ENCODE peak calls at places on chromosomes 2 and 18, in six cellular contexts. Q, N, B, M, X and W are unnamed samples.

GRCh38 chr2:233828546-233829192 is 25.7 kb downstream of the HJURP start:
- DNase-seq in B (peak), X (no peak), M (peak), Q (no peak), N (no peak), W (no peak)

GRCh38 chr2:234422242-234422641 is 74.6 kb downstream of the ARL4C start:
- DNase-seq in X (peak), M (no peak), Q (no peak), N (no peak), B (no peak), W (no peak)

GRCh38 chr2:236177967-236178909 is 10.1 kb upstream of the GBX2 start:
- DNase-seq in B (no peak), X (peak), N (peak), M (peak), Q (peak), W (no peak)

GRCh38 chr2:199273043-199273647 is 184.6 kb downstream of the SATB2 start:
- DNase-seq in B (no peak), M (no peak), N (no peak), Q (no peak), X (peak), W (no peak)

GRCh38 chr2:21772624-21773023 is 648.9 kb downstream of the TDRD15 start:
- DNase-seq in X (no peak), N (no peak), M (no peak), B (no peak), Q (no peak), W (no peak)

GRCh38 chr2:8307779-8308178 is 374.1 kb upstream of the ID2 start:
- DNase-seq in B (no peak), N (no peak), Q (no peak), M (no peak), X (no peak), W (no peak)

GRCh38 chr2:30511122-30512083 is 64.4 kb downstream of the LCLAT1 start:
- DNase-seq in N (no peak), X (peak), Q (no peak), B (no peak), M (peak), W (no peak)

GRCh38 chr2:3535794-3536681 is 16.7 kb upstream of the ADI1 start:
- DNase-seq in Q (peak), M (peak), B (no peak), N (peak), X (peak), W (peak)

GRCh38 chr18:5841518-5841917 is 53.8 kb downstream of the TMEM200C start:
- DNase-seq in X (no peak), M (no peak), Q (no peak), N (no peak), B (no peak), W (no peak)